ENCODE peak calls at places on chromosomes 12 and 14, in ten cellular contexts. V is caudate nucleus; Z is DMS79; D is colonic mucosa; L is LHCN-M2; O is RCC 7860; K is WERI-Rb-1; T is activated naive CD4-positive, alpha-beta T cell treated with anti-CD3 and anti-CD28 coated beads, Interleukin-2, amount 10 ng/mL, durations not matched to agents 7 days and 5 days; R is pancreas; Y is activated CD8-positive, alpha-beta memory T cell treated with anti-CD3 and anti-CD28 coated beads for 4 hours. I is an unnamed sample.

GRCh38 chr14:99595034-99595433 is 9.0 kb downstream of the CCDC85C start:
- DNase-seq in D (no peak), R (no peak), L (no peak), K (no peak), O (no peak), Y (no peak), Z (no peak), V (no peak), T (peak), I (no peak)

GRCh38 chr14:70931008-70931407 is 23.7 kb downstream of the PCNX1 start:
- DNase-seq in T (no peak), D (no peak), R (no peak), L (no peak), K (no peak), O (no peak), Z (no peak), Y (no peak), V (no peak), I (peak)

GRCh38 chr12:32454866-32455265 is 55.5 kb downstream of the FGD4 start:
- DNase-seq in Y (no peak), D (no peak), O (no peak), V (no peak), R (no peak), T (no peak), K (no peak), Z (no peak), L (no peak), I (no peak)

GRCh38 chr12:77782034-77782433 is 48.7 kb upstream of the NAV3 start:
- DNase-seq in K (no peak), Z (no peak), Y (no peak), V (no peak), T (no peak), L (no peak), O (no peak), D (no peak), R (no peak), I (no peak)

GRCh38 chr12:59030415-59030814 is 110.1 kb upstream of the LRIG3 start:
- DNase-seq in K (no peak), L (no peak), Y (no peak), T (no peak), R (peak), Z (no peak), V (no peak), O (no peak), D (peak), I (no peak)

GRCh38 chr12:62983594-62983993 is 48.6 kb upstream of the PPM1H start:
- DNase-seq in R (no peak), Y (no peak), D (no peak), L (peak), Z (no peak), K (peak), O (no peak), T (no peak), V (no peak), I (peak)

GRCh38 chr14:54881235-54881760 is 21.3 kb downstream of the GCH1 start:
- DNase-seq in O (no peak), L (peak), Y (no peak), Z (peak), R (no peak), T (peak), V (no peak), K (no peak), D (peak), I (peak)

GRCh38 chr12:38157274-38157932 is 159.2 kb upstream of the ALG10B start:
- DNase-seq in L (no peak), Z (no peak), Y (no peak), K (no peak), T (no peak), V (no peak), O (no peak), R (peak), D (peak), I (no peak)

GRCh38 chr12:19409376-19409775 is 29.9 kb upstream of the AEBP2 start:
- DNase-seq in V (no peak), T (no peak), K (no peak), O (no peak), L (no peak), Y (no peak), D (no peak), R (no peak), Z (no peak), I (no peak)

GRCh38 chr12:122449317-122449716 is 26.8 kb upstream of the CLIP1 start:
- DNase-seq in R (no peak), V (no peak), K (no peak), T (no peak), Z (no peak), D (peak), L (peak), O (peak), Y (no peak), I (peak)

GRCh38 chr14:69538766-69539165 is 35.9 kb downstream of the CCDC177 start:
- DNase-seq in V (no peak), Y (no peak), D (no peak), T (no peak), L (no peak), R (no peak), O (no peak), K (no peak), Z (no peak), I (no peak)

GRCh38 chr14:74619672-74620131 is 7.7 kb upstream of the LTBP2 start:
- DNase-seq in K (no peak), T (no peak), Y (no peak), Z (no peak), D (peak), V (no peak), O (peak), L (peak), R (peak), I (peak)

GRCh38 chr14:65198346-65198745 is 96.0 kb upstream of the MAX start:
- DNase-seq in R (no peak), V (no peak), O (no peak), T (no peak), L (no peak), Z (no peak), Y (no peak), D (no peak), K (no peak), I (no peak)

GRCh38 chr12:109783965-109784244 is 49.3 kb downstream of the TRPV4 start:
- DNase-seq in Y (no peak), T (no peak), V (no peak), Z (no peak), O (no peak), K (no peak), L (no peak), D (no peak), R (no peak), I (no peak)

GRCh38 chr12:88516811-88517210 is 63.5 kb downstream of the KITLG start:
- DNase-seq in V (no peak), R (no peak), O (no peak), D (no peak), Z (no peak), T (no peak), K (no peak), Y (no peak), L (no peak), I (no peak)

GRCh38 chr14:98173291-98173690 is 1098.7 kb downstream of the BCL11B start:
- DNase-seq in D (peak), O (no peak), V (no peak), K (no peak), R (no peak), Z (no peak), L (no peak), Y (no peak), T (peak), I (no peak)

GRCh38 chr14:99320105-99320572 is 48.1 kb upstream of the BCL11B start:
- DNase-seq in L (peak), Y (peak), T (peak), R (peak), K (peak), D (peak), V (no peak), Z (no peak), O (peak), I (peak)

GRCh38 chr12:2804390-2805145 is 7.9 kb upstream of the ITFG2 start:
- DNase-seq in O (peak), T (no peak), Y (no peak), D (no peak), L (no peak), K (no peak), Z (no peak), V (no peak), R (no peak), I (no peak)

GRCh38 chr14:103023881-103024473 is 33.4 kb downstream of the CDC42BPB start:
- DNase-seq in Y (no peak), Z (no peak), K (no peak), D (no peak), L (peak), V (no peak), O (no peak), T (no peak), R (no peak), I (peak)

GRCh38 chr12:7486512-7486911 is 17.1 kb downstream of the CD163 start:
- DNase-seq in O (no peak), Y (no peak), R (no peak), D (no peak), V (no peak), K (no peak), L (peak), T (no peak), Z (no peak), I (no peak)

GRCh38 chr14:89386214-89386886 is 30.7 kb downstream of the FOXN3 start:
- DNase-seq in L (no peak), Z (no peak), V (no peak), D (no peak), R (no peak), T (no peak), O (no peak), K (peak), Y (no peak), I (no peak)

I was measured in HCEC 1CT.